ENCODE peak calls at places on chromosome X, in six cellular contexts. H is HCT116, D is tibial artery, B is endothelial cell of umbilical vein, Y is tibial nerve, X is bronchial epithelial cell. N is an unnamed sample.

GRCh38 chrX:18983711-18984380 is at the start of gene PHKA2:
- DNase-seq in D (peak), H (no peak), Y (peak), B (no peak), X (no peak), N (no peak)

GRCh38 chrX:130778773-130779172 is 124.2 kb downstream of the ENOX2 start:
- DNase-seq in H (no peak), B (no peak), Y (no peak), X (peak), D (no peak), N (no peak)

GRCh38 chrX:151006410-151007109 is 23.4 kb downstream of the HMGB3 start:
- DNase-seq in X (no peak), B (no peak), Y (no peak), H (no peak), D (no peak), N (no peak)

GRCh38 chrX:34901761-34902160 is 40.8 kb upstream of the FAM47B start:
- DNase-seq in H (no peak), B (no peak), D (no peak), Y (no peak), X (no peak), N (no peak)

GRCh38 chrX:136146614-136147319 is 566 bp upstream of the FHL1 start:
- DNase-seq in Y (no peak), H (no peak), X (no peak), D (peak), B (peak), N (no peak)

GRCh38 chrX:3697701-3698279 is 15.7 kb downstream of the PRKX start:
- DNase-seq in H (no peak), B (peak), D (peak), Y (peak), X (peak), N (no peak)

GRCh38 chrX:110172215-110172614 is 145.7 kb downstream of the AMMECR1 start:
- DNase-seq in X (no peak), D (no peak), B (no peak), Y (no peak), H (no peak), N (no peak)

GRCh38 chrX:70826715-70827114 is 81.8 kb downstream of the TEX11 start:
- DNase-seq in X (no peak), H (no peak), B (no peak), D (no peak), Y (no peak), N (no peak)

GRCh38 chrX:72100824-72101351 is 30.8 kb downstream of the RTL5 start:
- DNase-seq in H (no peak), B (no peak), Y (no peak), X (no peak), D (no peak), N (no peak)

GRCh38 chrX:119693032-119693995 is at the start of gene SEPTIN6:
- DNase-seq in X (peak), Y (peak), H (peak), B (peak), D (peak), N (peak)

GRCh38 chrX:23548164-23548563 is 119.1 kb upstream of the PRDX4 start:
- DNase-seq in B (no peak), Y (no peak), D (no peak), X (no peak), H (no peak), N (no peak)

GRCh38 chrX:124346064-124346876 is at the start of gene SH2D1A:
- DNase-seq in X (no peak), B (no peak), Y (no peak), D (no peak), H (no peak), N (no peak)

GRCh38 chrX:1224954-1225353 is 12.5 kb upstream of the CRLF2 start:
- DNase-seq in Y (no peak), D (no peak), B (no peak), H (no peak), X (no peak), N (no peak)

DNA sequence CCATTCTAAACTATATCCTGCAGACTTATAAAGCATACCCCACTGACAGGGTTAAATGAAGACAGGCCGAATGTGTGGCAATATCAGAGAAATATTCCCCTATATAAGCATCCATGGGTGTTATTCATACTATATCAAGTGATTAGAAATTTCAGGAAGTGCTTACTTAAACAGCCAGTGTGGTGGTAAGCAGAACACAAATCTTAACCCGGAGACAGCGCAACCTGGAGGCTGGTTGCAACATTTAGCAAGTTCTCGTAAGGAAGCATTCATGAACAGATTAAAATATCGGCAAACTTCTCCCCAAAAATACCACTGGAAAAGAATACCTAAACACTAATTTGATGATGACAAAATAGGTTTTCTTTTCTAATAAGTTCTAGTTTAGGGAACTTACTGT is 261.2 kb downstream of the CBLL2 start:
- DNase-seq in Y (no peak), D (no peak), X (no peak), B (no peak), H (peak), N (no peak)
- TF ChIP-seq CTCF in Y (no peak), D (no peak), X (no peak), B (no peak), H (peak), N (no peak)

GRCh38 chrX:45850197-45850774 is 649.6 kb upstream of the DIPK2B start:
- DNase-seq in D (no peak), Y (no peak), X (peak), B (peak), H (no peak), N (no peak)

GRCh38 chrX:45847966-45848365 is 647.3 kb upstream of the DIPK2B start:
- DNase-seq in Y (no peak), X (no peak), H (no peak), B (no peak), D (no peak), N (no peak)

GRCh38 chrX:45850775-45851433 is 650.2 kb upstream of the DIPK2B start:
- DNase-seq in H (no peak), X (peak), D (peak), Y (no peak), B (no peak), N (no peak)

GRCh38 chrX:45851434-45851991 is 650.8 kb upstream of the DIPK2B start:
- DNase-seq in H (peak), X (peak), Y (no peak), B (peak), D (no peak), N (no peak)

GRCh38 chrX:45849261-45849660 is 648.6 kb upstream of the DIPK2B start:
- DNase-seq in D (no peak), X (peak), B (peak), Y (no peak), H (peak), N (no peak)
- TF ChIP-seq CTCF in D (peak), X (peak), B (peak), Y (peak), H (no peak), N (peak)

GRCh38 chrX:74465424-74465823 is 44.1 kb downstream of the SLC16A2 start:
- DNase-seq in D (no peak), X (no peak), H (no peak), Y (no peak), B (no peak), N (no peak)
- TF ChIP-seq CTCF in D (no peak), X (no peak), H (no peak), Y (no peak), B (no peak), N (no peak)

GRCh38 chrX:77595848-77596247 is 148.7 kb downstream of the FGF16 start:
- DNase-seq in H (no peak), Y (no peak), D (no peak), B (no peak), X (no peak), N (no peak)

GRCh38 chrX:77597511-77597910 is 150.3 kb downstream of the FGF16 start:
- DNase-seq in X (no peak), Y (no peak), H (no peak), D (no peak), B (no peak), N (no peak)

GRCh38 chrX:77597090-77597489 is 149.9 kb downstream of the FGF16 start:
- DNase-seq in X (peak), D (no peak), B (peak), Y (no peak), H (no peak), N (no peak)
- TF ChIP-seq CTCF in X (peak), D (peak), B (no peak), Y (no peak), H (peak), N (peak)

DNA sequence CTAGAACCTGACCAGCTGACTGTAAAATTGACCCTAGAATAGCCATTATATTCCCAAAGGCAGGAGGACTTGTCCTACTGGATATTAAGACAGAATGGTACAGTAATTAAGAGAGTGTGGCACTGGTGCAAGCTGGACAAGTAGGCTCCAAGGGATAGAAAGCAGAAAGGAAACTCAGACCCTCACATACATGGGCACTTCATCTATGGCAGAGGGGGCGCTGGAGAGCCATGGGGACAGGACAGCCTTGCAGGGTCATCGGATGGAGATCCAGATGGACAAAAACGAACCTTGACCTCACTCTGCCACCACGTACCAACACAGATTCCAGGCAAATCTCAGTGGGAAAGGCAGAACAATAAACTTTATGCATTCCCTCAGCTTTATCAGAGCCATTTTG is 40.6 kb downstream of the GAB3 start:
- DNase-seq in X (no peak), D (no peak), Y (no peak), H (no peak), B (no peak), N (no peak)
- TF ChIP-seq CTCF in X (no peak), D (no peak), Y (no peak), H (peak), B (no peak), N (no peak)

N was measured in D721Med.